ENCODE peak calls at places on chromosomes 5 and 9, in nine cellular contexts. O is GM23338, T is GM23248, W is HCT116, F is OCI-LY7, N is PC-3, R is MM.1S, X is SK-N-SH, M is hepatocyte. C is an unnamed sample.

GRCh38 chr5:148343603-148344230 is 8.4 kb downstream of the SPINK9 start:
- DNase-seq in O (peak; percentile 5), T (no peak), W (no peak), F (no peak), N (no peak), R (no peak), X (no peak), M (no peak), C (no peak)

GRCh38 chr9:113454914-113455761 is 8.4 kb upstream of the RGS3 start:
- DNase-seq in O (peak; percentile 48), T (peak; percentile 91), W (peak; percentile 16), F (peak; percentile 21), N (peak; percentile 39), R (peak; percentile 14), X (no peak), M (peak; percentile 85), C (peak; percentile 37)

GRCh38 chr9:135811796-135812195 is 95.5 kb downstream of the CAMSAP1 start:
- DNase-seq in O (no peak), T (no peak), W (no peak), F (no peak), N (no peak), R (no peak), X (peak; percentile 61), M (no peak), C (no peak)

GRCh38 chr5:155839251-155840037 is 487.5 kb upstream of the SGCD start:
- DNase-seq in O (peak; percentile 70), T (no peak), W (no peak), F (peak; percentile 1), N (no peak), R (no peak), X (peak; percentile 23), M (peak; percentile 5), C (peak; percentile 30)

GRCh38 chr9:134335095-134335489 is 8.8 kb downstream of the RXRA start:
- DNase-seq in O (no peak), T (peak; percentile 59), W (no peak), F (peak; percentile 10), N (peak; percentile 40), R (no peak), X (no peak), M (no peak), C (no peak)

GRCh38 chr9:124122813-124123462 is 111.4 kb downstream of the LHX2 start:
- DNase-seq in O (no peak), T (peak; percentile 73), W (no peak), F (peak; percentile 39), N (peak; percentile 43), R (no peak), X (peak; percentile 56), M (no peak), C (no peak)

GRCh38 chr9:2802494-2802921 is 41.4 kb downstream of the PUM3 start:
- DNase-seq in O (no peak), T (peak; percentile 39), W (no peak), F (no peak), N (peak; percentile 42), R (no peak), X (no peak), M (no peak), C (no peak)

GRCh38 chr9:79477955-79478751 is 93.6 kb upstream of the TLE4 start:
- DNase-seq in O (peak; percentile 82), T (peak; percentile 24), W (no peak), F (peak; percentile 25), N (peak; percentile 24), R (no peak), X (peak; percentile 21), M (peak; percentile 49), C (peak; percentile 77)

GRCh38 chr5:134873494-134873893 is 677 bp upstream of the TXNDC15 start:
- DNase-seq in O (peak; percentile 38), T (peak; percentile 10), W (no peak), F (peak; percentile 59), N (no peak), R (peak; percentile 43), X (no peak), M (no peak), C (peak; percentile 9)

GRCh38 chr9:24801344-24801743 is 255.6 kb upstream of the IZUMO3 start:
- DNase-seq in O (no peak), T (no peak), W (no peak), F (no peak), N (peak; percentile 64), R (no peak), X (no peak), M (no peak), C (no peak)

GRCh38 chr5:59222687-59223511 is 640.0 kb downstream of the RAB3C start:
- DNase-seq in O (no peak), T (peak; percentile 39), W (no peak), F (no peak), N (no peak), R (no peak), X (no peak), M (no peak), C (no peak)
- TF ChIP-seq EZH2phosphoT487 in O (no peak), T (no peak), W (no peak), F (no peak), N (no peak), R (no peak), X (no peak), M (no peak), C (no peak)

DNA sequence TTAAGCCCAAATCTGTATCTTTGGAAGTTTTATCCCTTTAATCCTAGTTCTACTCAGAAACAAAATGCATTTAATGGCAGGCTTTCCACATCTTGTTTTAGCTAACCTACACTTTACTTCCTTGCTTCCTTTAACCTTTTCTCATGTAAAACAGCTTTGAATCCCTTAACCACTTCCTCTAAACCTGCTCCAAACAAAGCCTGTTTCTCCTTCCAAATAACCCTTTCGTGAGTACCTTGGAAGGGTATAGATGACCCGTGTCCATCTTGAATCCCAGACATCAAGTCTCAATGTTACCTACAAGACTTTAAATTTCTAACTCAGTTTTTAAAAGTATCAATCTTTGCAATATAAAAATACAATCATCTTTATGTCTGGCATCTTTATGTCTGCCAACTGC is 78.4 kb downstream of the DROSHA start:
- DNase-seq in O (peak; percentile 79), T (no peak), W (no peak), F (no peak), N (no peak), R (no peak), X (no peak), M (no peak), C (peak; percentile 3)
- H3K4me3 ChIP-seq in O (peak overlapping the region; percentile 6), T (no peak overlapping the region), W (no peak overlapping the region), F (no peak overlapping the region), N (no peak overlapping the region), R (no peak overlapping the region), X (no peak overlapping the region), M (no peak overlapping the region), C (no peak overlapping the region)

DNA sequence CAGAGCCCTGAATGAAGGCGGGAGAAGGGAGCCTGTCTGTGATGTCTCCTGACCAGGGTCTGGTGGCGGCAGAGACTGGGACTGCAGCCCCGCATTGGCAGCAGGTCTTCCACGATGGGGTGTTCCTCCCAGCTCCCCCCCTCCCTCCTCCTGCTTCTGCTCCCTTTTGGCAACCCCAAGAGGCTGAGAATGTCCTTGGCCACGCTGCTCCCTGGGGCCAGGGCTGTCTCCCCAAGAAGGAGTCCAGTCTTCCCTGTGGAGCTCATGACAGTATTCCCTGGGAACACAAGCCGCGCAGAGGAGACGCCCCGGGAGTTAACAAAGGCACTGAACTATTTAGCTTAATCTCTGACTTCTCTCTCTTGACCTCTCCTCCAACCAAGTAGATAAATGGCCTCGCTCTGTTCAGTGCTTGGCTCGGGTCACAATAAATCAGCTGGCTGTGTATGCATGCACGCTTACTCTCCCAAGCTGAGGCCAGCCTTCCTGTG is 84.0 kb upstream of the NEURL1B start:
- DNase-seq in O (no peak), T (no peak), W (no peak), F (no peak), N (no peak), R (no peak), X (no peak), M (no peak), C (peak; percentile 69)
- H3K4me1 ChIP-seq in O (no peaks in the 10 kb centered on the region), T (peaks cover 3% of the 10 kb centered on the region), W (peaks cover 5% of the 10 kb centered on the region), F (no peaks in the 10 kb centered on the region), N (peaks cover 3% of the 10 kb centered on the region), R (no peaks in the 10 kb centered on the region), X (no peaks in the 10 kb centered on the region), M (peaks cover 20% of the 10 kb centered on the region), C (peaks cover 38% of the 10 kb centered on the region)

DNA sequence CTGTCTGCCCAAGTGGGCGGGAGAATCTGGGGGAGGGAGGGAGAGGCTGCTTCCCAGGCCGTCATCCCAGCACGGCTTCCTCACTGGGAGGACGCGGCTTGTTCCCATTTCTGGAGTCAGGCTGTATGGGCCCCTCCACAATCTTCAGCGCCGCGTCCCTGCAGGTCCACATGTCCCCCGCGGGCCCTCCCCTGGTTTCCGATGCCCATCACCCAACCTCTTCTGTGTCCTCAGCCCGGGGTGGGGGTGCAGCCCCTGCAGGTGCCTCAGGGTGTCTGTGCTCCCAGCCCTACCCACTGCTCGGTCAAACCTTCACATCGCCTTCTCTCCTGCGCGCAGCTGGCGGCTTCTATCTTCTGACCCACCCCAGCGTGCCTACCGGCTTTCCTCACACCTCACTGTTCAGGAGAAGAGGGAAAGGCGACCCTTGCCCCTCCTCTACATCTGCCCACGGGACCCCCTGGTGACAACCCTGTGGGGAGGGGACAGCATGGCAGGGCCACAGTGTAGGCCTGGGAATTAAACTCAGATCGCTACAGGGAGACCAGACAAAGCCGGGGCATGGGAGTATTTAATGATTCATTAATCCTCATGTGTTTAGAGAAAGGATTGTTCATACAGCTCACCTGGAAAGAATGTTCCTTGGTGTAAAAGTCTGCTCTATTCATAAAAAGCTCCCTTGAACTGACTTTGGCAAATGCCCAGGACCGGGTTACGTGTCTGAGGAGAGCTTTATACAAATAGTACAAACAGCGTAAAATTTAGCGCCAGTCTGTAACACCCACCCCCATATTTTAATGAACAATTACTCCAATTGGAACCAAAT is 145.1 kb downstream of the IRX1 start:
- DNase-seq in O (no peak), T (no peak), W (no peak), F (no peak), N (peak; percentile 49), R (no peak), X (no peak), M (peak; percentile 48), C (no peak)
- TF ChIP-seq EZH2phosphoT487 in O (no peak), T (no peak), W (no peak), F (no peak), N (no peak), R (no peak), X (no peak), M (no peak), C (no peak)

DNA sequence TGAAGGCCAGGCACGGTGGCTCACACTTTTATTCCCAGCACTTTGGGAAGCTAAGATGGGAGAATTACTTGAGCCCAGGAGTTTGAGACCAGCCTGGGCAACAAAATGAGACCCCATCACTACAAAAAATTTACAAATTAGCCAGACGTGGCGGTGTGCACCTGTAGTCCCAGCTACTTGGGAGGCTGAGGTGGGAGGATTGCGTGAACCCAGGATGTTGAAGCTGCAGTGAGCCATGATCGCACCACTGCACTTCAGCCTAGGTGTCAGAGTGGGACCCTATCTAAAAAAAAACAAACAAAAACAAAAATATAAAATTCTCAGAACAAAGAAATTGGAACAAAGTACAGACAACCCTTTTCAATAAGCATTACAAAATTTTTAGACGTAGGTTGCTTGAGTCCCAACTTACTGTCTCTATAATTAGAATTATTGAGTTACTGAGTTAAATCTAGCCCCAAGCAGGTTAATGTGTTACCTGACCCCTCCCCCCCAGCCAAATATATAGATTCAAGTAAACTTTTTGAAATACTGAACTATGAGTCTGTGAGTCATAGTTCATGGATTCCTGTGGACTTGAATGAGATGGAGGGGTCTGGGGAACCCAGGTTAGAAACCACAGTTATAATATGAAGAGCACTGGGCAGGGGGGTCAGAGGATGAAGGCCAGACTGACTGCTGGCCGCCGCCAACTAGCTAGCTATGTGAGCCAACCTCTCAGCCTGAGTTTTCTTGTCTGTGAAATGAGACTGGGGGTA is 173.1 kb downstream of the AOPEP start:
- DNase-seq in O (no peak), T (peak; percentile 32), W (no peak), F (no peak), N (no peak), R (no peak), X (no peak), M (no peak), C (no peak)
- H3K4me3 ChIP-seq in O (no peak overlapping the region), T (peak overlapping the region; percentile 59), W (no peak overlapping the region), F (no peak overlapping the region), N (no peak overlapping the region), R (no peak overlapping the region), X (peak overlapping the region; percentile 52), M (no peak overlapping the region), C (no peak overlapping the region)

C was measured in neural progenitor cell.